ENCODE peak calls at places on chromosomes 12 and 14, in four cellular contexts. F is activated CD4-positive, alpha-beta T cell treated with anti-CD3 and anti-CD28 coated beads for 36 hours; Y is AG04450; V is substantia nigra. Q is an unnamed sample.

GRCh38 chr12:4780624-4781023 is 60.4 kb downstream of the GALNT8 start:
- DNase-seq in F (no peak), Y (no peak), V (peak; percentile 61), Q (no peak)

GRCh38 chr14:77965919-77966435 is 166.1 kb downstream of the ADCK1 start:
- DNase-seq in F (peak; percentile 39), Y (no peak), V (no peak), Q (no peak)

GRCh38 chr14:95098984-95099599 is 58.2 kb downstream of the DICER1 start:
- DNase-seq in F (peak; percentile 59), Y (peak; percentile 7), V (peak; percentile 51), Q (no peak)

GRCh38 chr14:95620659-95621059 is 65.6 kb upstream of the TCL1B start:
- DNase-seq in F (no peak), Y (no peak), V (no peak), Q (no peak)

GRCh38 chr14:103416916-103417315 is 31.7 kb downstream of the MARK3 start:
- DNase-seq in F (no peak), Y (no peak), V (peak; percentile 36), Q (no peak)

GRCh38 chr14:53180272-53181221 is 27.4 kb upstream of the DDHD1 start:
- DNase-seq in F (peak; percentile 61), Y (no peak), V (no peak), Q (no peak)

GRCh38 chr14:103594265-103594664 is 31.5 kb downstream of the COA8 start:
- DNase-seq in F (no peak), Y (no peak), V (peak; percentile 75), Q (no peak)

GRCh38 chr14:91361236-91361811 is 56.3 kb downstream of the CCDC88C start:
- DNase-seq in F (no peak), Y (no peak), V (no peak), Q (no peak)

GRCh38 chr12:20560935-20561334 is 134.2 kb upstream of the SLCO1C1 start:
- DNase-seq in F (no peak), Y (no peak), V (no peak), Q (no peak)

GRCh38 chr14:72850360-72850759 is 43.5 kb downstream of the DPF3 start:
- DNase-seq in F (no peak), Y (no peak), V (no peak), Q (no peak)

GRCh38 chr12:115611477-115611876 is 666.0 kb downstream of the MED13L start:
- DNase-seq in F (no peak), Y (no peak), V (no peak), Q (no peak)

GRCh38 chr12:43586646-43587245 is 34.7 kb upstream of the ADAMTS20 start:
- DNase-seq in F (no peak), Y (no peak), V (no peak), Q (no peak)

GRCh38 chr12:104305349-104305748 is 1.8 kb downstream of the EID3 start:
- DNase-seq in F (no peak), Y (no peak), V (no peak), Q (no peak)

GRCh38 chr12:46387697-46388096 is 15.1 kb upstream of the SLC38A2 start:
- DNase-seq in F (peak; percentile 70), Y (no peak), V (no peak), Q (no peak)

GRCh38 chr14:70658899-70659298 is 17.2 kb downstream of the TTC9 start:
- DNase-seq in F (no peak), Y (no peak), V (no peak), Q (no peak)

GRCh38 chr12:65998031-65998430 is 132.5 kb downstream of the LLPH start:
- DNase-seq in F (no peak), Y (no peak), V (no peak), Q (no peak)

GRCh38 chr14:91898256-91898843 is 31.0 kb upstream of the TC2N start:
- DNase-seq in F (no peak), Y (no peak), V (no peak), Q (no peak)

GRCh38 chr14:67941456-67942018 is 122.0 kb downstream of the RAD51B start:
- DNase-seq in F (no peak), Y (no peak), V (no peak), Q (no peak)

GRCh38 chr12:11785722-11786121 is 136.2 kb downstream of the ETV6 start:
- DNase-seq in F (no peak), Y (no peak), V (no peak), Q (no peak)

GRCh38 chr12:109701064-109701463 is 12.6 kb upstream of the FAM222A start:
- DNase-seq in F (no peak), Y (no peak), V (no peak), Q (no peak)

GRCh38 chr14:26200675-26201074 is 397.2 kb downstream of the NOVA1 start:
- DNase-seq in F (no peak), Y (no peak), V (no peak), Q (no peak)

GRCh38 chr12:12559699-12560296 is 2.9 kb downstream of the DUSP16 start:
- DNase-seq in F (no peak), Y (no peak), V (no peak), Q (no peak)

GRCh38 chr12:88393017-88393767 is 187.1 kb downstream of the KITLG start:
- DNase-seq in F (no peak), Y (no peak), V (no peak), Q (no peak)

GRCh38 chr12:12194206-12194605 is 72.6 kb downstream of the LRP6 start:
- DNase-seq in F (no peak), Y (no peak), V (no peak), Q (no peak)

GRCh38 chr12:55619352-55620138 is 17.1 kb upstream of the OR10P1 start:
- DNase-seq in F (peak; percentile 41), Y (peak; percentile 84), V (peak; percentile 33), Q (peak; percentile 21)

GRCh38 chr14:74867673-74868072 is 8.3 kb downstream of the PROX2 start:
- DNase-seq in F (peak; percentile 79), Y (no peak), V (peak; percentile 57), Q (no peak)

GRCh38 chr12:88977115-88977514 is 375.2 kb downstream of the DUSP6 start:
- DNase-seq in F (no peak), Y (no peak), V (no peak), Q (no peak)

GRCh38 chr12:128792398-128792797 is 31.4 kb downstream of the SLC15A4 start:
- DNase-seq in F (no peak), Y (no peak), V (no peak), Q (no peak)

GRCh38 chr12:80553316-80553715 is 109.3 kb downstream of the PTPRQ start:
- DNase-seq in F (no peak), Y (peak; percentile 53), V (no peak), Q (no peak)

GRCh38 chr14:56195727-56196126 is 77.5 kb downstream of the PELI2 start:
- DNase-seq in F (peak; percentile 61), Y (no peak), V (no peak), Q (no peak)

GRCh38 chr12:76450690-76451089 is 102.5 kb upstream of the BBS10 start:
- DNase-seq in F (no peak), Y (no peak), V (no peak), Q (no peak)

GRCh38 chr14:32190713-32191112 is 11.1 kb upstream of the RNU6-7 start:
- DNase-seq in F (no peak), Y (no peak), V (no peak), Q (no peak)

GRCh38 chr12:2417761-2418160 is 365.0 kb downstream of the CACNA1C start:
- DNase-seq in F (no peak), Y (no peak), V (no peak), Q (no peak)

GRCh38 chr14:71289536-71289935 is 382.3 kb downstream of the PCNX1 start:
- DNase-seq in F (peak; percentile 25), Y (no peak), V (no peak), Q (no peak)

GRCh38 chr14:34051966-34052657 is 101.2 kb upstream of the EGLN3 start:
- DNase-seq in F (no peak), Y (no peak), V (no peak), Q (no peak)

GRCh38 chr12:21773799-21774198 is 707 bp downstream of the KCNJ8 start:
- DNase-seq in F (no peak), Y (no peak), V (no peak), Q (no peak)

GRCh38 chr14:103332143-103332919 is 1.7 kb upstream of the EIF5 start:
- DNase-seq in F (no peak), Y (no peak), V (no peak), Q (no peak)

GRCh38 chr14:102779574-102780315 is 2.5 kb downstream of the TRAF3 start:
- DNase-seq in F (no peak), Y (no peak), V (no peak), Q (no peak)

Q was measured in NCI-H1436 treated with DMSO at 0.1 percent for 48 hours.